ENCODE peak calls at places on chromosomes 7 and 10, in ten cellular contexts. V, P, Y, J, B, H, I, L, G and N are unnamed samples.

GRCh38 chr10:49300140-49300974 is 1.4 kb downstream of the C10orf71 start:
- DNase-seq in V (no peak), P (no peak), Y (no peak), J (no peak), B (no peak), H (no peak), I (no peak), L (no peak), G (no peak), N (no peak)

GRCh38 chr7:6577369-6578113 is at the start of gene ZDHHC4:
- DNase-seq in V (peak), P (peak), Y (peak), J (peak), B (peak), H (peak), I (peak), L (peak), G (peak), N (peak)

GRCh38 chr10:131478398-131478989 is 167.0 kb upstream of the TCERG1L start:
- DNase-seq in V (no peak), P (no peak), Y (no peak), J (no peak), B (no peak), H (no peak), I (no peak), L (no peak), G (no peak), N (no peak)

GRCh38 chr7:30594055-30594539 is 581 bp upstream of the GARS1 start:
- DNase-seq in V (peak), P (peak), Y (peak), J (no peak), B (peak), H (no peak), I (peak), L (peak), G (peak), N (peak)

GRCh38 chr10:120962386-120963052 is 111.4 kb downstream of the WDR11 start:
- DNase-seq in V (no peak), P (no peak), Y (no peak), J (no peak), B (no peak), H (no peak), I (no peak), L (no peak), G (no peak), N (no peak)

GRCh38 chr7:29754874-29755490 is 51.3 kb upstream of the WIPF3 start:
- DNase-seq in V (no peak), P (no peak), Y (no peak), J (no peak), B (no peak), H (no peak), I (no peak), L (no peak), G (no peak), N (no peak)

GRCh38 chr7:154777908-154778307 is 225.0 kb downstream of the PAXIP1 start:
- DNase-seq in V (no peak), P (no peak), Y (no peak), J (no peak), B (no peak), H (no peak), I (no peak), L (no peak), G (no peak), N (no peak)

GRCh38 chr10:86284355-86285105 is 82.1 kb downstream of the GRID1 start:
- DNase-seq in V (no peak), P (no peak), Y (no peak), J (no peak), B (no peak), H (no peak), I (no peak), L (no peak), G (no peak), N (no peak)

GRCh38 chr10:71963756-71964668 is at the start of gene CHST3:
- DNase-seq in V (peak), P (peak), Y (peak), J (no peak), B (peak), H (no peak), I (no peak), L (no peak), G (no peak), N (peak)

GRCh38 chr7:17233643-17234397 is 64.6 kb upstream of the AHR start:
- DNase-seq in V (no peak), P (peak), Y (peak), J (no peak), B (no peak), H (no peak), I (no peak), L (peak), G (peak), N (peak)

GRCh38 chr7:129343099-129343700 is 91.0 kb upstream of the STRIP2 start:
- DNase-seq in V (no peak), P (peak), Y (peak), J (peak), B (no peak), H (no peak), I (peak), L (no peak), G (no peak), N (peak)

GRCh38 chr10:12350167-12350872 is 973 bp downstream of the CAMK1D start:
- DNase-seq in V (peak), P (peak), Y (no peak), J (peak), B (peak), H (no peak), I (peak), L (peak), G (no peak), N (peak)

GRCh38 chr10:76885815-76886214 is 751.8 kb downstream of the KCNMA1 start:
- DNase-seq in V (no peak), P (no peak), Y (no peak), J (no peak), B (no peak), H (no peak), I (no peak), L (no peak), G (no peak), N (no peak)